ENCODE peak calls at places on chromosomes 11 and 22, in five cellular contexts. W is H1, S is K562, R is HCT116, B is HepG2. Y is an unnamed sample.

GRCh38 chr11:130672911-130673310 is 224.5 kb downstream of the ADAMTS15 start:
- DNase-seq in S (no peak), B (no peak), W (no peak), R (no peak), Y (no peak)

GRCh38 chr11:128208329-128209220 is 378.8 kb downstream of the ETS1 start:
- DNase-seq in S (no peak), W (no peak), R (peak), B (no peak), Y (no peak)

GRCh38 chr11:67056640-67057409 is at the start of gene RHOD:
- DNase-seq in R (no peak), S (no peak), W (peak), B (no peak), Y (no peak)

GRCh38 chr22:43013355-43014061 is 1.4 kb downstream of the PACSIN2 start:
- DNase-seq in B (peak), S (no peak), R (no peak), W (no peak), Y (no peak)

GRCh38 chr11:47393163-47394049 is 15.0 kb upstream of the SLC39A13 start:
- DNase-seq in R (no peak), S (peak), B (no peak), W (no peak), Y (no peak)

GRCh38 chr11:77435972-77436371 is 37.9 kb downstream of the PAK1 start:
- DNase-seq in W (no peak), B (no peak), S (no peak), R (no peak), Y (no peak)

GRCh38 chr22:46534901-46535630 is 2.4 kb downstream of the CELSR1 start:
- DNase-seq in S (no peak), W (no peak), R (no peak), B (no peak), Y (no peak)

GRCh38 chr11:93248602-93249001 is 50.8 kb upstream of the SLC36A4 start:
- DNase-seq in W (no peak), R (peak), S (no peak), B (no peak), Y (no peak)

GRCh38 chr11:31387379-31387778 is 17.7 kb downstream of the DNAJC24 start:
- DNase-seq in B (no peak), R (no peak), S (no peak), W (no peak), Y (no peak)

GRCh38 chr11:30046211-30046945 is 29.5 kb upstream of the KCNA4 start:
- DNase-seq in S (no peak), B (no peak), R (no peak), W (peak), Y (no peak)

GRCh38 chr11:62556872-62557631 is 10.4 kb upstream of the AHNAK start:
- DNase-seq in B (no peak), R (no peak), S (no peak), W (no peak), Y (peak)

GRCh38 chr22:35736701-35737100 is 19.0 kb downstream of the APOL5 start:
- DNase-seq in R (no peak), B (no peak), S (no peak), W (no peak), Y (no peak)

GRCh38 chr11:62922653-62923371 is 1.6 kb upstream of the CHRM1 start:
- DNase-seq in B (no peak), W (peak), S (peak), R (no peak), Y (no peak)

GRCh38 chr11:88849368-88849767 is 216.4 kb downstream of the GRM5 start:
- DNase-seq in W (no peak), B (no peak), S (no peak), R (no peak), Y (no peak)

GRCh38 chr11:47256374-47256773 is 1.4 kb upstream of the NR1H3 start:
- DNase-seq in S (no peak), R (no peak), B (no peak), W (no peak), Y (no peak)

GRCh38 chr11:127862406-127862805 is 725.0 kb downstream of the ETS1 start:
- DNase-seq in S (no peak), W (no peak), B (no peak), R (no peak), Y (no peak)

GRCh38 chr11:17331669-17332068 is 19.9 kb upstream of the NCR3LG1 start:
- DNase-seq in B (no peak), R (no peak), W (no peak), S (no peak), Y (no peak)

GRCh38 chr22:48488611-48489456 is 1338.8 kb downstream of the BRD1 start:
- DNase-seq in W (peak), S (no peak), R (no peak), B (no peak), Y (no peak)

GRCh38 chr11:87002918-87003317 is 34.8 kb upstream of the TMEM135 start:
- DNase-seq in S (no peak), W (no peak), R (no peak), B (no peak), Y (no peak)

GRCh38 chr11:86996953-86997570 is 40.7 kb upstream of the TMEM135 start:
- DNase-seq in R (no peak), W (no peak), S (peak), B (no peak), Y (no peak)

GRCh38 chr11:86999388-86999787 is 38.3 kb upstream of the TMEM135 start:
- DNase-seq in S (no peak), B (peak), R (no peak), W (no peak), Y (no peak)

GRCh38 chr11:87005569-87005921 is 32.2 kb upstream of the TMEM135 start:
- DNase-seq in S (no peak), W (no peak), R (no peak), B (no peak), Y (no peak)

GRCh38 chr11:86999859-87000753 is 37.6 kb upstream of the TMEM135 start:
- DNase-seq in B (peak), R (no peak), W (no peak), S (peak), Y (no peak)
- TF ChIP-seq SRF in B (no peak), R (no peak), W (no peak), S (no peak), Y (no peak)

GRCh38 chr11:123653405-123653996 is 923 bp downstream of the SCN3B start:
- DNase-seq in W (no peak), R (no peak), S (no peak), B (no peak), Y (no peak)
- TF ChIP-seq CTCF in W (peak), R (peak), S (peak), B (no peak), Y (no peak)

GRCh38 chr22:49517211-49517610 is 310.5 kb downstream of the BRD1 start:
- DNase-seq in W (no peak), S (no peak), R (no peak), B (no peak), Y (no peak)

GRCh38 chr22:49517721-49518120 is 310.0 kb downstream of the BRD1 start:
- DNase-seq in S (no peak), W (no peak), B (no peak), R (no peak), Y (no peak)

GRCh38 chr22:49519117-49519737 is 308.4 kb downstream of the BRD1 start:
- DNase-seq in S (no peak), B (no peak), W (no peak), R (no peak), Y (no peak)

GRCh38 chr22:49515486-49515885 is 312.2 kb downstream of the BRD1 start:
- DNase-seq in R (no peak), S (no peak), B (peak), W (no peak), Y (no peak)

GRCh38 chr22:49518436-49518970 is 309.2 kb downstream of the BRD1 start:
- DNase-seq in B (no peak), R (no peak), S (no peak), W (no peak), Y (no peak)
- TF ChIP-seq SRF in B (no peak), R (no peak), S (no peak), W (no peak), Y (no peak)

DNA sequence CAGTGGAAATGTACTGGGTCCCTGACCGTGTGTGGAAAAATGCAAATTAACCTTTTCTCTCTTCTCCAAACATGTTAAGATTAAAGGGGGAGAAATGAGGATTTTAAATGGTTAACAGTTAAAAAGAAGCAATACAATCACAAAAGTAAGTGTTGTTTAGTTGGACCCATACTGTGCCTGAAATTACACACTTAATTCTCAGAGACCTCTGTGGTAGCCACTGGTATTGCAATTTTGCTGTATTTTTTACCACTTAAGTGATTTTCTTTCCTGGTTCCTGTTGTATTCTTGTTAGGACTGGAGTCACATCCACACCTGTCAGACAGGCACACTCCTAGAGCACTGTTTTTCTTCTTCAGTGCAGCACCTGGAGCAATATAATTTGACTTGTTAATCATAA is 179.6 kb upstream of the PDGFD start:
- DNase-seq in B (no peak), W (no peak), R (peak), S (no peak), Y (no peak)
- TF ChIP-seq CTCF in B (no peak), W (no peak), R (peak), S (no peak), Y (peak)